ENCODE peak calls at places on chromosome 5, in eight cellular contexts. W is activated T-cell treated with anti-CD3 and anti-CD28 coated beads, Interleukin-2, amount 50 U/mL, for 72 hours; C is stimulated activated CD4-positive, alpha-beta T cell treated with anti-CD3 and anti-CD28 coated beads, Interleukin-1b, Interleukin-23, amount 100 ng/mL, for 4 hours; G is CD4-positive, alpha-beta T cell; S is HCEC 1CT; K is activated CD4-positive, alpha-beta T cell treated with anti-CD3 and anti-CD28 coated beads, Interleukin-2, amount 50 U/mL, for 24 hours; M is HT-29; J is stromal cell of bone marrow. H is an unnamed sample.

GRCh38 chr5:129361441-129362025 is 98.6 kb upstream of the ADAMTS19 start:
- DNase-seq in W (no peak), G (no peak), C (no peak), J (no peak), S (peak), K (no peak), M (peak), H (no peak)

GRCh38 chr5:167653645-167654106 is 637.8 kb upstream of the WWC1 start:
- DNase-seq in S (peak), W (no peak), M (no peak), G (no peak), C (no peak), K (no peak), J (no peak), H (no peak)

GRCh38 chr5:56734066-56734766 is 81.1 kb upstream of the MAP3K1 start:
- DNase-seq in S (no peak), G (no peak), J (no peak), W (no peak), M (no peak), C (no peak), K (no peak), H (no peak)

GRCh38 chr5:78006449-78006848 is 230.3 kb upstream of the TBCA start:
- DNase-seq in C (no peak), M (no peak), S (no peak), K (no peak), J (no peak), G (no peak), W (no peak), H (no peak)

GRCh38 chr5:126527892-126528291 is 67.1 kb downstream of the ALDH7A1 start:
- DNase-seq in W (no peak), M (no peak), J (no peak), S (peak), K (no peak), C (no peak), G (no peak), H (no peak)

GRCh38 chr5:81134066-81134465 is 99.1 kb upstream of the CKMT2 start:
- DNase-seq in G (no peak), J (no peak), S (no peak), C (no peak), M (no peak), W (no peak), K (no peak), H (no peak)

GRCh38 chr5:154967419-154968024 is 26.6 kb downstream of the MRPL22 start:
- DNase-seq in M (peak), S (peak), J (no peak), G (no peak), W (no peak), K (no peak), C (no peak), H (no peak)

GRCh38 chr5:10562202-10563131 is 1.4 kb upstream of the ANKRD33B start:
- DNase-seq in M (no peak), J (no peak), W (no peak), C (no peak), G (no peak), K (no peak), S (no peak), H (no peak)

GRCh38 chr5:128196791-128197190 is 113.2 kb downstream of the SLC12A2 start:
- DNase-seq in S (no peak), M (no peak), G (no peak), J (no peak), W (no peak), K (no peak), C (no peak), H (no peak)

GRCh38 chr5:68950111-68950510 is 143.7 kb upstream of the SLC30A5 start:
- DNase-seq in W (no peak), G (no peak), M (no peak), C (no peak), K (no peak), S (no peak), J (no peak), H (peak)

GRCh38 chr5:122182491-122182921 is 53.2 kb downstream of the ZNF474 start:
- DNase-seq in J (peak), C (no peak), K (no peak), S (peak), W (no peak), M (peak), G (no peak), H (no peak)

GRCh38 chr5:35908266-35908665 is 30.2 kb downstream of the CAPSL start:
- DNase-seq in J (no peak), W (no peak), G (no peak), K (no peak), C (no peak), M (no peak), S (no peak), H (no peak)

GRCh38 chr5:154778534-154778933 is 23.4 kb downstream of the LARP1 start:
- DNase-seq in G (no peak), M (no peak), S (no peak), J (no peak), W (no peak), C (no peak), K (no peak), H (no peak)

GRCh38 chr5:39498247-39498952 is 73.6 kb upstream of the DAB2 start:
- DNase-seq in W (no peak), G (no peak), M (peak), S (peak), K (no peak), J (no peak), C (no peak), H (no peak)

GRCh38 chr5:53362521-53362941 is 117.9 kb upstream of the FST start:
- DNase-seq in G (no peak), C (no peak), M (no peak), J (peak), K (no peak), W (no peak), S (peak), H (no peak)

GRCh38 chr5:134227259-134227658 is 1.4 kb upstream of the PPP2CA start:
- DNase-seq in M (no peak), J (no peak), S (no peak), W (no peak), C (no peak), G (no peak), K (no peak), H (no peak)

GRCh38 chr5:36058776-36059175 is 7.9 kb downstream of the UGT3A2 start:
- DNase-seq in G (no peak), M (no peak), J (no peak), K (no peak), W (no peak), S (no peak), C (no peak), H (no peak)

H was measured in NCI-H2171 treated with DMSO at 0.1 percent for 48 hours.